ENCODE peak calls at places on chromosomes 11 and 22, in seven cellular contexts. J is cardiac fibroblast, Z is astrocyte, A is PC-9, G is AG04449, K is GM12878, H is IMR-90. Y is an unnamed sample.

GRCh38 chr11:42960521-42961088 is 351.2 kb upstream of the API5 start:
- DNase-seq in J (no peak), Z (no peak), A (no peak), G (no peak), K (no peak), H (no peak), Y (no peak)

GRCh38 chr11:110818032-110818687 is 105.9 kb upstream of the ARHGAP20 start:
- DNase-seq in J (peak), Z (peak), A (no peak), G (no peak), K (no peak), H (peak), Y (peak)

GRCh38 chr22:43411981-43412807 is at the start of gene MPPED1:
- DNase-seq in J (no peak), Z (no peak), A (no peak), G (no peak), K (no peak), H (no peak), Y (no peak)

GRCh38 chr11:35852056-35852455 is 91.8 kb upstream of the LDLRAD3 start:
- DNase-seq in J (peak), Z (no peak), A (no peak), G (no peak), K (no peak), H (no peak), Y (no peak)

GRCh38 chr22:38413085-38414008 is 41.7 kb downstream of the KCNJ4 start:
- DNase-seq in J (no peak), Z (no peak), A (no peak), G (no peak), K (no peak), H (no peak), Y (no peak)

GRCh38 chr22:45009881-45010531 is at the start of gene PHF21B:
- DNase-seq in J (peak), Z (no peak), A (peak), G (no peak), K (no peak), H (peak), Y (no peak)

GRCh38 chr11:2369896-2370295 is 7.2 kb upstream of the CD81 start:
- DNase-seq in J (no peak), Z (no peak), A (no peak), G (no peak), K (no peak), H (no peak), Y (no peak)

GRCh38 chr11:1481483-1481825 is 5.1 kb downstream of the MOB2 start:
- DNase-seq in J (no peak), Z (no peak), A (no peak), G (no peak), K (no peak), H (no peak), Y (no peak)

GRCh38 chr11:77884186-77884828 is 63.4 kb downstream of the AAMDC start:
- DNase-seq in J (peak), Z (peak), A (no peak), G (peak), K (no peak), H (peak), Y (peak)

GRCh38 chr11:115342142-115342541 is 162.1 kb downstream of the CADM1 start:
- DNase-seq in J (no peak), Z (no peak), A (no peak), G (no peak), K (no peak), H (no peak), Y (no peak)

GRCh38 chr11:113401718-113402117 is 14.1 kb downstream of the ANKK1 start:
- DNase-seq in J (peak), Z (no peak), A (peak), G (no peak), K (no peak), H (no peak), Y (peak)

GRCh38 chr11:23903044-23903704 is 593.7 kb upstream of the LUZP2 start:
- DNase-seq in J (peak), Z (peak), A (peak), G (peak), K (no peak), H (peak), Y (peak)

GRCh38 chr22:36129985-36130384 is 30.6 kb downstream of the APOL3 start:
- DNase-seq in J (peak), Z (no peak), A (no peak), G (no peak), K (no peak), H (no peak), Y (no peak)

GRCh38 chr22:46061431-46062231 is 84.7 kb upstream of the WNT7B start:
- DNase-seq in J (no peak), Z (no peak), A (no peak), G (no peak), K (no peak), H (no peak), Y (no peak)

GRCh38 chr11:102798012-102798746 is at the start of gene MMP1:
- DNase-seq in J (peak), Z (peak), A (no peak), G (no peak), K (no peak), H (peak), Y (peak)

GRCh38 chr11:124835918-124836317 is 29.3 kb upstream of the ROBO3 start:
- DNase-seq in J (no peak), Z (no peak), A (no peak), G (no peak), K (no peak), H (no peak), Y (no peak)
- H3K4me3 ChIP-seq in J (no peak), Z (no peak), A (no peak), G (no peak), K (no peak), H (no peak), Y (no peak)

GRCh38 chr11:64490562-64491216 is 100.3 kb upstream of the SLC22A12 start:
- DNase-seq in J (no peak), Z (no peak), A (no peak), G (no peak), K (no peak), H (no peak), Y (no peak)

GRCh38 chr11:64492561-64492960 is 98.5 kb upstream of the SLC22A12 start:
- DNase-seq in J (no peak), Z (no peak), A (no peak), G (no peak), K (no peak), H (no peak), Y (no peak)

GRCh38 chr11:64485077-64485476 is 105.9 kb upstream of the SLC22A12 start:
- DNase-seq in J (no peak), Z (no peak), A (no peak), G (no peak), K (no peak), H (no peak), Y (no peak)

GRCh38 chr11:64484308-64485061 is 106.5 kb upstream of the SLC22A12 start:
- DNase-seq in J (no peak), Z (no peak), A (no peak), G (no peak), K (no peak), H (no peak), Y (no peak)

GRCh38 chr11:64489831-64490441 is 101.1 kb upstream of the SLC22A12 start:
- DNase-seq in J (peak), Z (no peak), A (peak), G (no peak), K (no peak), H (peak), Y (no peak)
- TF ChIP-seq CTCF in J (peak), Z (peak), A (peak), G (peak), K (peak), H (peak), Y (peak)

GRCh38 chr22:32475428-32476010 is 908 bp downstream of the FBXO7 start:
- DNase-seq in J (peak), Z (no peak), A (peak), G (no peak), K (no peak), H (no peak), Y (peak)

GRCh38 chr22:32477608-32478007 is 3.0 kb downstream of the FBXO7 start:
- DNase-seq in J (no peak), Z (no peak), A (no peak), G (no peak), K (no peak), H (no peak), Y (no peak)

GRCh38 chr22:32476804-32477203 is 2.2 kb downstream of the FBXO7 start:
- DNase-seq in J (no peak), Z (no peak), A (no peak), G (no peak), K (no peak), H (no peak), Y (no peak)

GRCh38 chr22:32474635-32475427 is at the start of gene FBXO7:
- DNase-seq in J (peak), Z (peak), A (peak), G (peak), K (peak), H (peak), Y (peak)

GRCh38 chr22:32476286-32476685 is 1.7 kb downstream of the FBXO7 start:
- DNase-seq in J (no peak), Z (no peak), A (no peak), G (no peak), K (no peak), H (no peak), Y (no peak)
- H3K4me3 ChIP-seq in J (peak), Z (peak), A (peak), G (peak), K (peak), H (no peak), Y (peak)

GRCh38 chr11:21963013-21963412 is 229.9 kb upstream of the ANO5 start:
- DNase-seq in J (no peak), Z (no peak), A (no peak), G (no peak), K (peak), H (no peak), Y (no peak)

GRCh38 chr11:21969841-21970240 is 223.0 kb upstream of the ANO5 start:
- DNase-seq in J (no peak), Z (no peak), A (no peak), G (no peak), K (no peak), H (no peak), Y (no peak)

GRCh38 chr11:21965221-21965620 is 227.7 kb upstream of the ANO5 start:
- DNase-seq in J (no peak), Z (no peak), A (no peak), G (no peak), K (no peak), H (no peak), Y (no peak)
- TF ChIP-seq CTCF in J (no peak), Z (no peak), A (no peak), G (no peak), K (no peak), H (no peak), Y (no peak)

GRCh38 chr11:124739479-124740276 is at the start of gene NRGN:
- DNase-seq in J (peak), Z (peak), A (peak), G (no peak), K (no peak), H (peak), Y (no peak)

GRCh38 chr11:124737638-124738293 is 2.0 kb upstream of the NRGN start:
- DNase-seq in J (no peak), Z (no peak), A (no peak), G (no peak), K (no peak), H (no peak), Y (no peak)

GRCh38 chr11:124736738-124737137 is 3.0 kb upstream of the NRGN start:
- DNase-seq in J (no peak), Z (no peak), A (no peak), G (no peak), K (no peak), H (no peak), Y (no peak)

GRCh38 chr11:124740277-124740882 is 638 bp downstream of the NRGN start:
- DNase-seq in J (peak), Z (no peak), A (peak), G (no peak), K (no peak), H (no peak), Y (no peak)

DNA sequence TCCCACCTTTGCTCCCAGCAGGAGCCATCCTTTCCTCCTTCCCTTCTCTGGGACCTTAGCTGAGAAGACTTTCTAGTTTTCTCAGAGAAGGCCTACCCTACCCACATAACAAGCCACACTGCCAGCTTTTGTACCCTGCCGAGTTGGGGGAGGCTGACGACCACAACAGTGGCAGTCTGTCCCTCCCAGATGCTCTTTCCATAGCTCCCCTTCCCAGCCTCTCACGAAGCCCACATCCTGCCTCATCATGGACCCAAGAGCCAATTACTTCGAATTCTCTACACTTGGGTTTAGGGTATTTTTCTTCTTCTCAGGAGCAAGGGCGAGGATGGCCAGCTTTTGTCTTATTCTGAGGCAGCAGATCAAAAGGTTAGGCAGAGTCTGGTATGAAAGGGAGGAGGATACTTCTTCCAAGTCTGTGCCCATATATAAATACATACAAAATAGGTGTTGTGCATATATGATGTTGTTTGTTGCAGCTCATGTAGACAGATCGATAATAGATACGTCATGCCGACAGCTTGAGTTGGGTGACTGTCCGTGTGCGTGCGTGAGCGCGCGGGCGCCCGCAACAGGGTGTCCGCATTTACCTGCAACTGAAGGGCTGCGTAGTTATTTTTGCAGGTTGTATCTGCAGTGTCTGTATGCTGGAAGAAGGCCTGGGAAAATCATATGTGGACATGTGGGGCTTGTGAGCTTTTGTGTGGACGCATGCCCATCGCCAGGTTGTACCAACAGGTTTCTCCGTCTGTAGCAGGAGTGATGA is 846 bp upstream of the NRGN start:
- DNase-seq in J (no peak), Z (no peak), A (no peak), G (no peak), K (no peak), H (no peak), Y (no peak)
- H3K4me3 ChIP-seq in J (peak), Z (peak), A (peak), G (peak), K (no peak), H (peak), Y (peak)

DNA sequence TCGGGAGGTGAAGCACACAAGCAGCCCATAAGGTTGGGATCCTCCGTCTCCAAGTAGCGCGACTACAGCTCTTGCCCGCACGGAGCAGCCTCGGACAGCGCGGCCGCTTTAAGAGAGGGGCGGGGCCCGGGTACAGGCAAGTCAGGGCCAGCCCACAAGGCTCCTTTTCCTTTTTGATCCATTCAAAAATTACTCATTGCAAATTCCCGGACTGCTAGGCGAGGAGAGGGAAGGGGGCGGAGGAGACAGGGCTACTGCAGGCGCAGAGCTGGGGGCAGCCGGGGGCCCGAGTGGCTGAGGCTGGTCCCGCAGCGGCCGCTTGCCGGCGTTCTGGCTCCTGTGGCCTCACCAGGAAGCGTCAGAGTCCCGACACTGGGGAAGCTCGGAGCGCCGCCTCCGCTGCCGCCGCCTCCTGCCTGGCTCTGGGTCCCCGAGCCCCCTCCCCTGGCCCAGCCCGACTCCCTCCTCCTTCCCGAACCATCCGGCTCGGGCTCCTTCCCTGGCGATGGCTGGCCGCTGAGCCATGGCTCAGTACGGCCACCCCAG is at the start of gene UBASH3B:
- DNase-seq in J (peak), Z (peak), A (peak), G (no peak), K (no peak), H (peak), Y (peak)
- TF ChIP-seq CTCF in J (no peak), Z (no peak), A (peak), G (no peak), K (no peak), H (no peak), Y (no peak)

DNA sequence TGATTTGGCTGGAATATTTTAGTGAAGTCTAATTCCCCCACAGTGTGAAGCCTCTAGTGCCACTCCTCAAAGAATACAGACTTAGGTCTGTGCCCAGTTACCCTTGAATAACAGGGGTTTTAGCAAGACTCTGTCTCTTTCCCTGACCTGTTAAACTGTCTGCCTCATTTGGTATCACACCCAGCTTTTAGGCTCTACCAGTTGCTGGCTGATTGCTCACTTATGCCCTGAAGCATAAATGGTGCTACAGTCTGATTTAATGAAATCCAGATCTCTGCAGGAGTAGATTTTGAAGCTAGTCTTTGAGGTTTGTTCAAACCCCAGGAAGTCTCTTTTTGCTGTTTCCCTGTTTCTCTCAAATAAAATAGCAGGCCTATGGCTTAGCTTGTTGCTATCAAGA is 45.2 kb upstream of the LIPT2 start:
- DNase-seq in J (no peak), Z (no peak), A (no peak), G (no peak), K (no peak), H (no peak), Y (peak)
- H3K4me3 ChIP-seq in J (no peak), Z (no peak), A (no peak), G (no peak), K (no peak), H (no peak), Y (no peak)